ENCODE peak calls at places on chromosomes 16 and 17, in eight cellular contexts. T, U, S, B, P, X, O and Q are unnamed samples.
A peak's percentile ranks its signal among the peaks of the same experiment; 100 is the strongest.

GRCh38 chr16:85192736-85193493 is 80.6 kb upstream of the CIBAR2 start:
- DNase-seq in P (no peak), B (no peak), T (no peak), X (no peak), O (no peak), S (no peak), U (no peak), Q (no peak)

GRCh38 chr17:36544320-36545092 is at the start of gene GGNBP2:
- DNase-seq in O (peak; percentile 79), U (peak; percentile 84), X (peak; percentile 88), P (peak; percentile 90), B (peak; percentile 60), T (peak; percentile 80), S (peak; percentile 64), Q (peak; percentile 81)

GRCh38 chr16:51556694-51557327 is 405.7 kb upstream of the SALL1 start:
- DNase-seq in P (no peak), B (peak; percentile 79), T (peak; percentile 65), X (no peak), O (no peak), S (peak; percentile 88), U (peak; percentile 82), Q (no peak)

GRCh38 chr17:78013683-78014467 is 55.4 kb downstream of the TNRC6C start:
- DNase-seq in T (peak; percentile 64), P (no peak), S (peak; percentile 68), B (no peak), X (peak; percentile 9), O (peak; percentile 33), U (peak; percentile 69), Q (peak; percentile 42)

GRCh38 chr16:51636913-51637743 is 486.1 kb upstream of the SALL1 start:
- DNase-seq in B (peak; percentile 27), U (peak; percentile 94), P (no peak), X (no peak), O (no peak), S (peak; percentile 67), T (peak; percentile 8), Q (no peak)

GRCh38 chr17:69761767-69762321 is 313.2 kb upstream of the KCNJ16 start:
- DNase-seq in T (peak; percentile 88), X (no peak), U (peak; percentile 37), S (peak; percentile 100), P (peak; percentile 9), B (peak; percentile 94), O (no peak), Q (no peak)

GRCh38 chr17:32266389-32267269 is 997 bp downstream of the RHBDL3 start:
- DNase-seq in U (no peak), T (no peak), B (no peak), O (no peak), P (no peak), S (no peak), X (no peak), Q (no peak)

GRCh38 chr16:9334091-9334490 is 242.6 kb downstream of the HAPSTR1 start:
- DNase-seq in O (no peak), B (no peak), S (no peak), X (no peak), P (no peak), T (no peak), U (no peak), Q (no peak)

GRCh38 chr16:12289175-12290063 is 312.9 kb downstream of the SNX29 start:
- DNase-seq in X (no peak), P (no peak), O (no peak), S (peak; percentile 9), T (no peak), U (no peak), B (no peak), Q (no peak)

GRCh38 chr16:85573696-85574641 is 39.2 kb upstream of the GSE1 start:
- DNase-seq in U (no peak), O (no peak), B (no peak), P (peak; percentile 87), X (no peak), S (no peak), T (no peak), Q (no peak)

GRCh38 chr17:27929990-27930389 is 36.8 kb upstream of the LYRM9 start:
- DNase-seq in S (no peak), X (no peak), U (no peak), P (peak; percentile 54), T (no peak), B (no peak), O (no peak), Q (no peak)

GRCh38 chr17:75633484-75634375 is 496 bp downstream of the SMIM5 start:
- DNase-seq in S (peak; percentile 85), P (peak; percentile 98), T (peak; percentile 77), X (no peak), U (peak; percentile 87), B (peak; percentile 51), O (peak; percentile 55), Q (peak; percentile 62)

GRCh38 chr17:31494259-31495048 is 103.0 kb downstream of the RAB11FIP4 start:
- DNase-seq in U (peak; percentile 27), B (no peak), O (no peak), T (no peak), P (no peak), X (peak; percentile 38), S (peak; percentile 80), Q (peak; percentile 50)

GRCh38 chr16:86355538-86355937 is 154.8 kb upstream of the FOXF1 start:
- DNase-seq in S (no peak), T (peak; percentile 58), B (peak; percentile 55), X (no peak), U (peak; percentile 93), P (peak; percentile 59), O (no peak), Q (no peak)

GRCh38 chr17:80362428-80363119 is 52.4 kb upstream of the ENDOV start:
- DNase-seq in X (no peak), O (no peak), S (no peak), B (no peak), P (peak; percentile 58), T (peak; percentile 7), U (no peak), Q (no peak)

GRCh38 chr17:58632324-58633314 is 59.2 kb downstream of the TEX14 start:
- DNase-seq in S (no peak), P (no peak), U (no peak), B (no peak), X (no peak), T (no peak), O (peak; percentile 29), Q (no peak)

GRCh38 chr16:4336701-4337539 is 14.2 kb downstream of the PAM16 start:
- DNase-seq in U (no peak), T (no peak), X (no peak), S (no peak), P (no peak), O (no peak), B (no peak), Q (no peak)

GRCh38 chr16:67990018-67990386 is 9.3 kb downstream of the DPEP2 start:
- DNase-seq in X (no peak), O (no peak), P (no peak), T (no peak), U (no peak), S (no peak), B (no peak), Q (no peak)

GRCh38 chr17:16283705-16284104 is 66.7 kb downstream of the PIGL start:
- DNase-seq in P (no peak), O (no peak), S (no peak), B (no peak), T (no peak), U (peak; percentile 65), X (no peak), Q (no peak)

GRCh38 chr16:70395345-70395901 is 43.5 kb downstream of the ST3GAL2 start:
- DNase-seq in P (peak; percentile 60), S (peak; percentile 21), U (peak; percentile 32), X (no peak), B (no peak), O (peak; percentile 6), T (no peak), Q (peak; percentile 45)

GRCh38 chr17:75823257-75824041 is 20.8 kb downstream of the UNC13D start:
- DNase-seq in X (no peak), O (no peak), S (no peak), B (no peak), T (no peak), U (no peak), P (no peak), Q (no peak)

GRCh38 chr17:80970044-80970761 is 21.4 kb upstream of the CHMP6 start:
- DNase-seq in T (no peak), U (peak; percentile 22), P (peak; percentile 68), B (no peak), X (peak; percentile 16), O (no peak), S (no peak), Q (no peak)

GRCh38 chr16:15538484-15538883 is 104.1 kb downstream of the BMERB1 start:
- DNase-seq in P (no peak), B (no peak), O (no peak), T (no peak), X (no peak), S (no peak), U (no peak), Q (no peak)

GRCh38 chr16:10744370-10745030 is 858 bp downstream of the NUBP1 start:
- DNase-seq in O (no peak), B (no peak), X (no peak), T (no peak), P (peak; percentile 56), U (no peak), S (peak; percentile 58), Q (no peak)

GRCh38 chr17:38789185-38789584 is 10.2 kb downstream of the PIP4K2B start:
- DNase-seq in B (no peak), T (peak; percentile 40), O (no peak), S (no peak), X (no peak), U (no peak), P (no peak), Q (no peak)

GRCh38 chr16:81500833-81501521 is 56.4 kb downstream of the CMIP start:
- DNase-seq in T (no peak), B (peak; percentile 91), S (no peak), X (no peak), O (no peak), P (peak; percentile 72), U (peak; percentile 98), Q (no peak)

GRCh38 chr17:55152236-55152635 is 112.5 kb upstream of the HLF start:
- DNase-seq in S (peak; percentile 51), U (peak; percentile 4), T (no peak), X (no peak), P (no peak), O (no peak), B (no peak), Q (no peak)

GRCh38 chr16:80824623-80825364 is 20.4 kb upstream of the CDYL2 start:
- DNase-seq in P (peak; percentile 11), U (peak; percentile 59), O (no peak), S (peak; percentile 78), T (peak; percentile 27), X (no peak), B (peak; percentile 23), Q (no peak)

GRCh38 chr16:67676516-67676915 is 9.9 kb downstream of the C16orf86 start:
- DNase-seq in T (no peak), S (no peak), O (no peak), U (no peak), P (no peak), B (no peak), X (no peak), Q (no peak)

GRCh38 chr17:20235747-20236146 is 226.6 kb downstream of the SPECC1 start:
- DNase-seq in T (no peak), X (no peak), B (no peak), U (no peak), P (no peak), O (peak; percentile 39), S (no peak), Q (no peak)

GRCh38 chr17:3990391-3991127 is 26.3 kb upstream of the ATP2A3 start:
- DNase-seq in O (no peak), U (no peak), P (no peak), X (no peak), B (no peak), S (no peak), T (no peak), Q (no peak)